ENCODE peak calls at places on chromosomes 13 and 19, in six cellular contexts. Z is upper lobe of right lung, A is neural progenitor cell, K is mammary epithelial cell, P is heart right ventricle, R is fibroblast of lung. T is an unnamed sample.

GRCh38 chr19:42176990-42177685 is 40.3 kb downstream of the DEDD2 start:
- DNase-seq in Z (peak), A (peak), K (peak), P (peak), R (peak), T (peak)

GRCh38 chr13:99303863-99304521 is 3.2 kb downstream of the GPR183 start:
- DNase-seq in Z (peak), A (no peak), K (no peak), P (no peak), R (no peak), T (peak)

GRCh38 chr13:110017379-110017778 is 231.0 kb upstream of the IRS2 start:
- DNase-seq in Z (no peak), A (no peak), K (peak), P (no peak), R (peak), T (no peak)

GRCh38 chr19:28726533-28726932 is 486.4 kb downstream of the UQCRFS1 start:
- DNase-seq in Z (no peak), A (no peak), K (no peak), P (no peak), R (no peak), T (no peak)

GRCh38 chr19:5624154-5624663 is 1.3 kb downstream of the SAFB start:
- DNase-seq in Z (peak), A (peak), K (no peak), P (peak), R (peak), T (peak)

GRCh38 chr19:42423462-42424344 is 3.5 kb downstream of the LIPE start:
- DNase-seq in Z (peak), A (peak), K (peak), P (peak), R (peak), T (peak)

GRCh38 chr13:109516196-109516595 is 270.2 kb downstream of the IRS2 start:
- DNase-seq in Z (no peak), A (no peak), K (no peak), P (no peak), R (no peak), T (no peak)

GRCh38 chr13:26964278-26965057 is 203.9 kb upstream of the GPR12 start:
- DNase-seq in Z (no peak), A (no peak), K (no peak), P (peak), R (no peak), T (no peak)

GRCh38 chr13:24557121-24557520 is 44.5 kb upstream of the PARP4 start:
- DNase-seq in Z (no peak), A (no peak), K (no peak), P (no peak), R (no peak), T (no peak)

GRCh38 chr13:52449323-52450011 is 967 bp downstream of the VPS36 start:
- DNase-seq in Z (no peak), A (no peak), K (peak), P (no peak), R (no peak), T (no peak)

GRCh38 chr19:35436477-35437141 is 11.4 kb upstream of the FFAR2 start:
- DNase-seq in Z (no peak), A (no peak), K (peak), P (no peak), R (peak), T (no peak)

GRCh38 chr13:65710514-65710913 is 1519.6 kb downstream of the PCDH9 start:
- DNase-seq in Z (no peak), A (no peak), K (no peak), P (no peak), R (no peak), T (no peak)

GRCh38 chr19:21680679-21681078 is 86.7 kb downstream of the ZNF100 start:
- DNase-seq in Z (no peak), A (no peak), K (no peak), P (no peak), R (no peak), T (no peak)

GRCh38 chr13:50375792-50376191 is 360.5 kb downstream of the KCNRG start:
- DNase-seq in Z (no peak), A (no peak), K (peak), P (no peak), R (peak), T (no peak)

GRCh38 chr13:52954838-52955237 is 73.8 kb upstream of the OLFM4 start:
- DNase-seq in Z (no peak), A (no peak), K (no peak), P (no peak), R (no peak), T (no peak)

GRCh38 chr19:51354742-51355148 is 11.4 kb downstream of the ETFB start:
- DNase-seq in Z (no peak), A (peak), K (peak), P (no peak), R (peak), T (peak)

GRCh38 chr19:5961969-5962945 is 15.7 kb downstream of the RANBP3 start:
- DNase-seq in Z (peak), A (no peak), K (no peak), P (no peak), R (peak), T (no peak)

GRCh38 chr19:46737275-46737654 is 8.6 kb upstream of the FKRP start:
- DNase-seq in Z (no peak), A (no peak), K (no peak), P (no peak), R (no peak), T (no peak)

GRCh38 chr13:52892925-52893324 is 44.5 kb upstream of the PCDH8 start:
- DNase-seq in Z (no peak), A (no peak), K (peak), P (no peak), R (no peak), T (no peak)

GRCh38 chr19:42254083-42254849 is 662 bp downstream of the ERF start:
- DNase-seq in Z (peak), A (peak), K (peak), P (peak), R (peak), T (peak)

GRCh38 chr13:113584870-113585671 is 518 bp downstream of the TFDP1 start:
- DNase-seq in Z (peak), A (peak), K (peak), P (no peak), R (peak), T (no peak)
- H3K4me3 ChIP-seq in Z (peak), A (peak), K (peak), P (peak), R (peak), T (peak)

GRCh38 chr19:519449-519865 is 12.1 kb upstream of the CDC34 start:
- DNase-seq in Z (no peak), A (no peak), K (no peak), P (no peak), R (no peak), T (no peak)

GRCh38 chr19:522726-523125 is 8.8 kb upstream of the CDC34 start:
- DNase-seq in Z (no peak), A (no peak), K (no peak), P (no peak), R (no peak), T (no peak)

GRCh38 chr19:517721-518136 is 10.4 kb downstream of the TPGS1 start:
- DNase-seq in Z (no peak), A (no peak), K (no peak), P (no peak), R (no peak), T (no peak)

GRCh38 chr19:516884-517424 is 9.7 kb downstream of the TPGS1 start:
- DNase-seq in Z (no peak), A (no peak), K (no peak), P (no peak), R (no peak), T (no peak)

DNA sequence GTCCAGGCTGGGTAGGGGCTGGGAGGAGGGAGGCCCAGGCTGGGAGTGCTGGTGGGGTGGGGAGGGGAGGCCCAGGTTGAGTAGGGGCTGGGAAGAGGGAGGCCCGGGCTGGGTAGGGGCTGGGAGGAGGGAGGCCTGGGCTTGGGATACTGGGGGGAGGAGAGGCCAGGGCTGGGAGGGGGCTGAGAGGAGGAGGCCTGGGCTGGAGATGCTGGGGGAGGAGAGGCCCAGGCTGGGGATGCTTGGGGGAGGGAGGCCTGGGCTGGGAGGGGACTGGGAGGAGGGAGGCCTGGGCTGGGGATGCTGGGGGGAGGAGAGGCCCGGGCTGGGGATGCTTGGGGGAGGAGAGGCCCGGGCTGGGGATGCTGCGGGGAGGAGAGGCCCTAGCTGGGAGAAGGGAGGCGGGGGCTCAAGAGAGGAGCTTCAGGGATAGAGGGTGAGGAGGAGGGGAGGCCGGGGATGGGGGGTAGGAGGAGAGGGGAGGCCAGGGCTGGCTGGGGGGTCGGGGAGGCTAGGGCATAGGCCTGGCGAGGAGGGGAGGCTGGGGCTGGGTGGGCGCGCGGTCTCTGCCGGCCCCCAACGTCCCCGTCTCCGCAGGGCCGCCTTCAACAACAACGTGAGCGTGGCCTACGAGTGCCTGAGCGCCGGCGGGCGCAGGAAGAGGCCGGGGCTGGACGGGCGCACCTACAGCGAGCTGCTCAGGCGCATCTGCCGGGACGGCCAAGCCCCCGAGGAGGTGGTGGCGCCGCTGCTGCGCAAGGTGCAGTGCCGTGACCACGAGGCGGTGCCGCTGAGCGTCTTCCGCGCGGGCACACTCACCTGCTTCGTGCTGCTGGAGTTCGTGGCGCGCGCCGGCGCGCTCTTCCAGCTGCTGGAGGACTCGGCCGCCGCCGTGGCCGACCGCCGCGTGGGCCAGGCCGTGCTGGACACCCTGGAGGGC is 11.3 kb downstream of the TPGS1 start:
- DNase-seq in Z (no peak), A (peak), K (no peak), P (no peak), R (peak), T (no peak)
- TF ChIP-seq CTCF in Z (no peak), A (peak), K (no peak), P (no peak), R (no peak), T (no peak)

GRCh38 chr19:9913237-9914000 is 22.9 kb downstream of the OLFM2 start:
- DNase-seq in Z (peak), A (peak), K (no peak), P (no peak), R (no peak), T (no peak)
- H3K4me3 ChIP-seq in Z (peak), A (peak), K (peak), P (peak), R (no peak), T (peak)

GRCh38 chr13:100722517-100722916 is 47.9 kb upstream of the TMTC4 start:
- DNase-seq in Z (no peak), A (peak), K (no peak), P (no peak), R (no peak), T (no peak)

GRCh38 chr13:100725472-100725871 is 50.9 kb upstream of the TMTC4 start:
- DNase-seq in Z (no peak), A (no peak), K (no peak), P (no peak), R (no peak), T (no peak)

GRCh38 chr13:100724568-100724967 is 50.0 kb upstream of the TMTC4 start:
- DNase-seq in Z (no peak), A (no peak), K (no peak), P (no peak), R (no peak), T (no peak)

GRCh38 chr13:100721885-100722512 is 47.4 kb upstream of the TMTC4 start:
- DNase-seq in Z (no peak), A (peak), K (peak), P (no peak), R (peak), T (peak)
- TF ChIP-seq CTCF in Z (peak), A (peak), K (peak), P (peak), R (peak), T (peak)

GRCh38 chr13:95155504-95155903 is 145.7 kb downstream of the ABCC4 start:
- DNase-seq in Z (no peak), A (no peak), K (no peak), P (no peak), R (no peak), T (no peak)
- H3K4me3 ChIP-seq in Z (no peak), A (no peak), K (no peak), P (no peak), R (no peak), T (no peak)

T was measured in dorsolateral prefrontal cortex.